ENCODE peak calls at places on chromosomes 6 and 20, in nine cellular contexts. One of them, this sample, is unnamed.

GRCh38 chr6:10429638-10430427 is 15.0 kb upstream of the TFAP2A start:
- DNase-seq in AG04450: no peak
- DNase-seq in uterus: no peak
- DNase-seq in heart right ventricle: no peak
- DNase-seq in GM23248: peak
- DNase-seq in HepG2: peak
- DNase-seq in trophoblast cell: peak
- DNase-seq in left ventricle myocardium inferior: no peak
- DNase-seq in CD8-positive, alpha-beta T cell: no peak
- DNase-seq in this sample: no peak

GRCh38 chr6:38443750-38444149 is 196.0 kb downstream of the BTBD9 start:
- DNase-seq in CD8-positive, alpha-beta T cell: no peak
- DNase-seq in heart right ventricle: no peak
- DNase-seq in left ventricle myocardium inferior: no peak
- DNase-seq in AG04450: no peak
- DNase-seq in GM23248: no peak
- DNase-seq in HepG2: no peak
- DNase-seq in uterus: no peak
- DNase-seq in trophoblast cell: no peak
- DNase-seq in this sample: no peak

GRCh38 chr6:32852844-32853540 is 512 bp downstream of the TAP1 start:
- DNase-seq in HepG2: no peak
- DNase-seq in heart right ventricle: peak
- DNase-seq in uterus: peak
- DNase-seq in GM23248: peak
- DNase-seq in trophoblast cell: peak
- DNase-seq in AG04450: no peak
- DNase-seq in CD8-positive, alpha-beta T cell: no peak
- DNase-seq in left ventricle myocardium inferior: peak
- DNase-seq in this sample: peak

GRCh38 chr20:40809361-40809760 is 120.3 kb upstream of the MAFB start:
- DNase-seq in left ventricle myocardium inferior: no peak
- DNase-seq in AG04450: no peak
- DNase-seq in CD8-positive, alpha-beta T cell: no peak
- DNase-seq in HepG2: no peak
- DNase-seq in GM23248: no peak
- DNase-seq in heart right ventricle: no peak
- DNase-seq in uterus: no peak
- DNase-seq in trophoblast cell: no peak
- DNase-seq in this sample: no peak

GRCh38 chr6:45946352-45946751 is 69.3 kb downstream of the CLIC5 start:
- DNase-seq in GM23248: peak
- DNase-seq in left ventricle myocardium inferior: no peak
- DNase-seq in uterus: peak
- DNase-seq in heart right ventricle: peak
- DNase-seq in trophoblast cell: peak
- DNase-seq in AG04450: peak
- DNase-seq in HepG2: peak
- DNase-seq in CD8-positive, alpha-beta T cell: no peak
- DNase-seq in this sample: no peak

GRCh38 chr6:30548375-30548774 is 7.9 kb downstream of the GNL1 start:
- DNase-seq in HepG2: no peak
- DNase-seq in GM23248: peak
- DNase-seq in left ventricle myocardium inferior: no peak
- DNase-seq in trophoblast cell: no peak
- DNase-seq in CD8-positive, alpha-beta T cell: no peak
- DNase-seq in uterus: no peak
- DNase-seq in heart right ventricle: no peak
- DNase-seq in AG04450: no peak
- DNase-seq in this sample: no peak

GRCh38 chr6:7505196-7505699 is 36.2 kb upstream of the DSP start:
- DNase-seq in uterus: no peak
- DNase-seq in AG04450: no peak
- DNase-seq in CD8-positive, alpha-beta T cell: no peak
- DNase-seq in trophoblast cell: peak
- DNase-seq in GM23248: peak
- DNase-seq in left ventricle myocardium inferior: no peak
- DNase-seq in heart right ventricle: peak
- DNase-seq in HepG2: peak
- DNase-seq in this sample: peak

GRCh38 chr6:12483712-12484111 is 193.6 kb downstream of the EDN1 start:
- DNase-seq in heart right ventricle: no peak
- DNase-seq in trophoblast cell: peak
- DNase-seq in AG04450: peak
- DNase-seq in left ventricle myocardium inferior: no peak
- DNase-seq in HepG2: no peak
- DNase-seq in GM23248: peak
- DNase-seq in CD8-positive, alpha-beta T cell: no peak
- DNase-seq in uterus: no peak
- DNase-seq in this sample: no peak

GRCh38 chr6:116433313-116433712 is 27.9 kb upstream of the CALHM6 start:
- DNase-seq in uterus: no peak
- DNase-seq in left ventricle myocardium inferior: no peak
- DNase-seq in HepG2: no peak
- DNase-seq in AG04450: no peak
- DNase-seq in GM23248: no peak
- DNase-seq in trophoblast cell: no peak
- DNase-seq in heart right ventricle: no peak
- DNase-seq in CD8-positive, alpha-beta T cell: no peak
- DNase-seq in this sample: no peak

GRCh38 chr20:62238569-62239277 is 402 bp downstream of the OSBPL2 start:
- DNase-seq in CD8-positive, alpha-beta T cell: no peak
- DNase-seq in heart right ventricle: no peak
- DNase-seq in left ventricle myocardium inferior: no peak
- DNase-seq in trophoblast cell: peak
- DNase-seq in uterus: no peak
- DNase-seq in GM23248: peak
- DNase-seq in HepG2: no peak
- DNase-seq in AG04450: no peak
- DNase-seq in this sample: no peak

GRCh38 chr20:59123011-59123676 is 40.5 kb upstream of the ZNF831 start:
- DNase-seq in HepG2: no peak
- DNase-seq in GM23248: no peak
- DNase-seq in AG04450: no peak
- DNase-seq in heart right ventricle: no peak
- DNase-seq in trophoblast cell: no peak
- DNase-seq in left ventricle myocardium inferior: no peak
- DNase-seq in CD8-positive, alpha-beta T cell: no peak
- DNase-seq in uterus: no peak
- DNase-seq in this sample: no peak

DNA sequence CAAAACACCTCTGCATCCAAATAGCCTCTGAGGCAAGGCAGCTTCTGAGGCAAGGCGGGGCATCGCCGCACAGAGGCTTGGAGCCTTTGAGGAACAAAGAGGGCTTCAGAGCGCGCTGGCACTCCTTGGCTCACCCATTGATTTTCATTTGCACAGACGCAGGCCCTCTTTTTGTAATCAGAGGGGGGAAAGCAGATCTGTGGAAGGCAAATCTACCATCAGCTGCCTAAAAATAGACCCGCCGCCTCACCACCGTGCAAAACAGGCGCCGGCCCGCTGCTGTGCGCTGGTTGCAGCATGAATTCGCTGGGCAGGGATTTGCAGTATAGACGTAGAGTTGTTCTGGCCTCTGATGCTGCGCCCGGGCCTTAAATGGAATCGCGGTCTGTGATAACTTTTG is 69.9 kb upstream of the STMND1 start:
- DNase-seq in GM23248: no peak
- DNase-seq in trophoblast cell: no peak
- DNase-seq in HepG2: no peak
- DNase-seq in heart right ventricle: peak
- DNase-seq in CD8-positive, alpha-beta T cell: no peak
- DNase-seq in left ventricle myocardium inferior: no peak
- DNase-seq in AG04450: no peak
- DNase-seq in uterus: no peak
- DNase-seq in this sample: peak
- H3K27ac ChIP-seq in GM23248: peak
- H3K27ac ChIP-seq in trophoblast cell: no peak
- H3K27ac ChIP-seq in HepG2: no peak
- H3K27ac ChIP-seq in heart right ventricle: peak
- H3K27ac ChIP-seq in CD8-positive, alpha-beta T cell: no peak
- H3K27ac ChIP-seq in left ventricle myocardium inferior: peak
- H3K27ac ChIP-seq in AG04450: peak
- H3K27ac ChIP-seq in uterus: peak
- H3K27ac ChIP-seq in this sample: peak

GRCh38 chr20:48681201-48681881 is 146.5 kb downstream of the PREX1 start:
- DNase-seq in GM23248: no peak
- DNase-seq in left ventricle myocardium inferior: no peak
- DNase-seq in HepG2: no peak
- DNase-seq in AG04450: no peak
- DNase-seq in uterus: no peak
- DNase-seq in heart right ventricle: no peak
- DNase-seq in trophoblast cell: no peak
- DNase-seq in CD8-positive, alpha-beta T cell: no peak
- DNase-seq in this sample: no peak

GRCh38 chr20:48676795-48677447 is 150.9 kb downstream of the PREX1 start:
- DNase-seq in CD8-positive, alpha-beta T cell: no peak
- DNase-seq in heart right ventricle: no peak
- DNase-seq in trophoblast cell: no peak
- DNase-seq in uterus: no peak
- DNase-seq in GM23248: no peak
- DNase-seq in HepG2: no peak
- DNase-seq in left ventricle myocardium inferior: no peak
- DNase-seq in AG04450: no peak
- DNase-seq in this sample: no peak

GRCh38 chr20:48680650-48681049 is 147.1 kb downstream of the PREX1 start:
- DNase-seq in left ventricle myocardium inferior: no peak
- DNase-seq in heart right ventricle: no peak
- DNase-seq in GM23248: no peak
- DNase-seq in HepG2: no peak
- DNase-seq in uterus: no peak
- DNase-seq in CD8-positive, alpha-beta T cell: no peak
- DNase-seq in trophoblast cell: peak
- DNase-seq in AG04450: no peak
- DNase-seq in this sample: no peak

GRCh38 chr20:48679603-48680002 is 148.2 kb downstream of the PREX1 start:
- DNase-seq in heart right ventricle: no peak
- DNase-seq in uterus: no peak
- DNase-seq in left ventricle myocardium inferior: no peak
- DNase-seq in HepG2: no peak
- DNase-seq in AG04450: no peak
- DNase-seq in trophoblast cell: peak
- DNase-seq in CD8-positive, alpha-beta T cell: no peak
- DNase-seq in GM23248: no peak
- DNase-seq in this sample: no peak

DNA sequence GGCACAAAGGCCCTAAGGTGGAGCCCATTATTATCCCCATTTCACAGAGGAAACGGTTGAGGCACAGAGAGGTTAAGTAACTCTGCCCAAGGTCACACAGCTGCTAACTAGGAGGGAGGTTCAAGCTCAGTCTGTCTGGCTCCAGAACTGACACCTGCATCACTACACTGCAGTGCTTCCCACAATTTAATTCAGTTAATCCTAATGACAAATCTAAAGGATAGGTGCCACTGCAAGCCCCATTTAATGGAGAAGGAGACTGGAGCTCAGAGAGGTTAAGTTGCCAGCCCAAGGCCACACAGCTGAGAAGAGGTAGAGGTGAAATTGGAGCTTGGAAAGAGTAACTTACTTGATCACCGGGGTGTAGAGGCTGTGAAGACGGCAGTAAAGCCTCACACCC is 148.8 kb downstream of the PREX1 start:
- DNase-seq in GM23248: no peak
- DNase-seq in AG04450: no peak
- DNase-seq in trophoblast cell: no peak
- DNase-seq in heart right ventricle: no peak
- DNase-seq in CD8-positive, alpha-beta T cell: no peak
- DNase-seq in HepG2: no peak
- DNase-seq in left ventricle myocardium inferior: no peak
- DNase-seq in uterus: no peak
- DNase-seq in this sample: no peak
- H3K27ac ChIP-seq in GM23248: no peak
- H3K27ac ChIP-seq in AG04450: no peak
- H3K27ac ChIP-seq in trophoblast cell: no peak
- H3K27ac ChIP-seq in heart right ventricle: no peak
- H3K27ac ChIP-seq in CD8-positive, alpha-beta T cell: no peak
- H3K27ac ChIP-seq in HepG2: no peak
- H3K27ac ChIP-seq in left ventricle myocardium inferior: no peak
- H3K27ac ChIP-seq in uterus: no peak
- H3K27ac ChIP-seq in this sample: no peak

GRCh38 chr6:112156694-112157093 is 69.3 kb downstream of the FAM229B start:
- DNase-seq in HepG2: no peak
- DNase-seq in uterus: no peak
- DNase-seq in CD8-positive, alpha-beta T cell: no peak
- DNase-seq in GM23248: peak
- DNase-seq in trophoblast cell: no peak
- DNase-seq in heart right ventricle: no peak
- DNase-seq in AG04450: no peak
- DNase-seq in left ventricle myocardium inferior: no peak
- DNase-seq in this sample: no peak
- H3K27ac ChIP-seq in HepG2: no peak
- H3K27ac ChIP-seq in uterus: peak
- H3K27ac ChIP-seq in CD8-positive, alpha-beta T cell: no peak
- H3K27ac ChIP-seq in GM23248: peak
- H3K27ac ChIP-seq in trophoblast cell: no peak
- H3K27ac ChIP-seq in heart right ventricle: peak
- H3K27ac ChIP-seq in AG04450: peak
- H3K27ac ChIP-seq in left ventricle myocardium inferior: peak
- H3K27ac ChIP-seq in this sample: no peak

DNA sequence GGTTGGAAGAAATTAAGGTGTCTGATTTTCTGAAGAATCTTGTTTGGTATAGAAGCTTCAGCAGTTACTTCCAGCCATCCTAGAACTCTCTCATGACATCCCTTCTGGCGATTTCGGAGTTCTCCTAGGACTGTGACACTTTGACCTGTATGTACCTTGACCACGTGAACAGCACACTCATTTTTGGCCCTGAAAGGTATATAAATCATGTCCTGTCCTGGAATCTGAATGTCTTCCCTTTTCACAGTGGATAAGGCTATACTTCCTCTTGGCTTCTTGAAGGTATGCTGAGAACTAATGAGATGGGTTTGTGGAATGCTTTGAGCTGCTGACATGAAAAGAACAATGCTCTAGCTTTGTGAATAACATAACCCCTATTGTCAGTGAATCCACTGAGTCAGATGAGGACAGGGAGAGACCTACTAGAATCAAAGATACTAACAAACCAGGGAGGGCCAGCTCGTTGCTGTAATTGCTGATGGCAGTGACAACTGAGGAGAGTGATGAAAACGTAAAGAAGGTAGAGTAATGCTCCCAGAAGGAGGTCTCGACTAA is 6.0 kb upstream of the ZDHHC14 start:
- DNase-seq in uterus: no peak
- DNase-seq in AG04450: no peak
- DNase-seq in GM23248: no peak
- DNase-seq in HepG2: no peak
- DNase-seq in CD8-positive, alpha-beta T cell: no peak
- DNase-seq in trophoblast cell: peak
- DNase-seq in left ventricle myocardium inferior: no peak
- DNase-seq in heart right ventricle: no peak
- DNase-seq in this sample: no peak
- H3K27ac ChIP-seq in uterus: no peak
- H3K27ac ChIP-seq in AG04450: no peak
- H3K27ac ChIP-seq in GM23248: no peak
- H3K27ac ChIP-seq in HepG2: no peak
- H3K27ac ChIP-seq in CD8-positive, alpha-beta T cell: no peak
- H3K27ac ChIP-seq in trophoblast cell: no peak
- H3K27ac ChIP-seq in left ventricle myocardium inferior: no peak
- H3K27ac ChIP-seq in heart right ventricle: no peak
- H3K27ac ChIP-seq in this sample: peak

This sample was measured in substantia nigra.